ENCODE peak calls at places on chromosomes 13 and 19, in eight cellular contexts. C is neural progenitor cell, F is EH, Z is ELF-1, S is A673, W is fibroblast of mammary gland, P is SK-N-DZ, O is body of pancreas. I is an unnamed sample.

GRCh38 chr19:58304748-58305064 is 471 bp upstream of the ERVK3-1 start:
- DNase-seq in P (no peak), F (no peak), W (no peak), S (no peak), O (no peak), Z (no peak), C (peak), I (peak)

GRCh38 chr19:45528149-45528743 is 21.0 kb downstream of the VASP start:
- DNase-seq in W (peak), Z (peak), C (peak), O (peak), F (peak), S (peak), P (no peak), I (no peak)

GRCh38 chr13:30019648-30020626 is 169.5 kb upstream of the UBL3 start:
- DNase-seq in S (peak), P (no peak), Z (peak), O (no peak), C (peak), F (no peak), W (no peak), I (no peak)

GRCh38 chr19:55027472-55028337 is 10.4 kb downstream of the GP6 start:
- DNase-seq in S (peak), C (no peak), F (no peak), W (peak), Z (no peak), P (no peak), O (no peak), I (no peak)

GRCh38 chr13:104773775-104774174 is 1707.6 kb upstream of the SLC10A2 start:
- DNase-seq in Z (peak), F (peak), W (peak), S (peak), C (peak), O (no peak), P (peak), I (peak)

GRCh38 chr19:54577334-54577733 is 3.7 kb downstream of the LILRA2 start:
- DNase-seq in S (no peak), F (no peak), C (no peak), P (no peak), O (no peak), W (no peak), Z (no peak), I (no peak)

GRCh38 chr19:34436716-34437115 is 8.5 kb downstream of the UBA2 start:
- DNase-seq in O (no peak), F (no peak), W (no peak), C (no peak), S (no peak), P (no peak), Z (no peak), I (no peak)

GRCh38 chr19:16141043-16141442 is 2.4 kb upstream of the HSH2D start:
- DNase-seq in S (no peak), C (no peak), Z (no peak), O (no peak), F (no peak), P (no peak), W (no peak), I (no peak)

GRCh38 chr19:14407889-14408640 is 11.1 kb downstream of the DDX39A start:
- DNase-seq in O (no peak), W (no peak), F (no peak), P (no peak), S (no peak), Z (no peak), C (no peak), I (no peak)

GRCh38 chr13:110493613-110494012 is 67.9 kb downstream of the RAB20 start:
- DNase-seq in W (no peak), Z (no peak), S (no peak), F (no peak), O (no peak), P (no peak), C (no peak), I (no peak)

GRCh38 chr13:92514420-92515125 is 712.0 kb upstream of the GPC6 start:
- DNase-seq in W (no peak), S (no peak), P (no peak), C (no peak), O (no peak), F (no peak), Z (no peak), I (no peak)

GRCh38 chr13:106295971-106296370 is 239.5 kb downstream of the EFNB2 start:
- DNase-seq in F (no peak), S (no peak), W (no peak), P (no peak), C (peak), O (no peak), Z (no peak), I (no peak)

GRCh38 chr19:31955884-31956283 is 389.5 kb upstream of the ZNF507 start:
- DNase-seq in C (no peak), F (no peak), S (no peak), W (no peak), O (no peak), Z (no peak), P (no peak), I (no peak)

GRCh38 chr19:16369664-16370576 is 45.3 kb downstream of the KLF2 start:
- DNase-seq in P (no peak), Z (no peak), W (no peak), C (no peak), O (no peak), S (no peak), F (no peak), I (no peak)

I was measured in glomerular endothelial cell.